ENCODE peak calls at places on chromosomes 16 and 17, in ten cellular contexts. U is fibroblast of the aortic adventitia; C is PC-9; T is CD8-positive, alpha-beta T cell; X is OCI-LY7; P is astrocyte; S is cardiac muscle cell; W is AG04449; M is kidney; F is fibroblast of pulmonary artery. I is an unnamed sample.

GRCh38 chr16:61148930-61149329 is 887.3 kb downstream of the CDH8 start:
- DNase-seq in U (no peak), F (no peak), T (no peak), M (no peak), C (no peak), W (no peak), X (peak; percentile 60), S (no peak), P (no peak), I (no peak)

GRCh38 chr17:61157246-61157887 is 242.3 kb upstream of the TBX2 start:
- DNase-seq in M (no peak), P (peak; percentile 54), U (peak; percentile 22), W (no peak), S (peak; percentile 55), F (peak; percentile 42), X (no peak), T (no peak), C (no peak), I (peak; percentile 37)

GRCh38 chr17:28280826-28281225 is 38.2 kb upstream of the TMEM97 start:
- DNase-seq in C (no peak), X (no peak), F (no peak), S (no peak), U (no peak), T (no peak), M (no peak), P (no peak), W (no peak), I (no peak)

GRCh38 chr16:75035410-75035968 is 36.7 kb downstream of the ZNRF1 start:
- DNase-seq in X (no peak), T (no peak), M (no peak), S (no peak), P (no peak), U (no peak), W (no peak), C (no peak), F (no peak), I (no peak)

GRCh38 chr17:4220655-4221054 is 43.1 kb downstream of the ANKFY1 start:
- DNase-seq in P (no peak), M (no peak), S (peak; percentile 34), X (no peak), F (peak; percentile 44), U (peak; percentile 79), T (no peak), C (no peak), W (no peak), I (peak; percentile 39)

GRCh38 chr16:85367485-85367884 is 245.6 kb upstream of the GSE1 start:
- DNase-seq in M (no peak), S (no peak), P (no peak), F (no peak), X (no peak), C (no peak), T (no peak), U (no peak), W (no peak), I (no peak)

GRCh38 chr17:27529230-27529796 is 73.1 kb downstream of the KSR1 start:
- DNase-seq in C (peak; percentile 48), F (peak; percentile 72), M (no peak), S (peak; percentile 71), P (peak; percentile 53), X (peak; percentile 25), T (no peak), W (no peak), U (peak; percentile 63), I (no peak)

GRCh38 chr16:21638573-21638975 is 13.8 kb downstream of the IGSF6 start:
- DNase-seq in C (no peak), U (peak; percentile 49), M (no peak), W (no peak), X (no peak), S (peak; percentile 42), T (no peak), F (peak; percentile 44), P (peak; percentile 58), I (no peak)

GRCh38 chr17:76736349-76737081 is 616 bp downstream of the SRSF2 start:
- DNase-seq in X (peak; percentile 80), M (peak; percentile 94), C (peak; percentile 56), U (peak; percentile 63), T (peak; percentile 61), S (peak; percentile 80), P (no peak), F (peak; percentile 72), W (no peak), I (no peak)

GRCh38 chr16:15983898-15984297 is 34.5 kb downstream of the ABCC1 start:
- DNase-seq in U (peak; percentile 49), C (no peak), S (no peak), X (no peak), F (peak; percentile 53), M (no peak), W (no peak), T (no peak), P (peak; percentile 66), I (no peak)

GRCh38 chr17:73142763-73143395 is 21.9 kb upstream of the SSTR2 start:
- DNase-seq in X (no peak), S (peak; percentile 57), W (no peak), F (peak; percentile 51), P (peak; percentile 31), M (no peak), U (peak; percentile 13), T (no peak), C (no peak), I (no peak)

GRCh38 chr17:48510761-48511604 is 19.8 kb downstream of the HOXB1 start:
- DNase-seq in W (peak; percentile 29), S (peak; percentile 76), U (peak; percentile 92), T (no peak), X (no peak), P (peak; percentile 31), C (no peak), M (no peak), F (peak; percentile 90), I (peak; percentile 61)

GRCh38 chr17:64378890-64379354 is 11.7 kb downstream of the PECAM1 start:
- DNase-seq in M (peak; percentile 11), F (no peak), U (no peak), X (no peak), T (no peak), P (no peak), W (no peak), C (no peak), S (no peak), I (no peak)

GRCh38 chr16:66382171-66382965 is 15.9 kb downstream of the CDH5 start:
- DNase-seq in W (no peak), F (peak; percentile 88), M (peak; percentile 66), X (no peak), U (peak; percentile 78), P (peak; percentile 96), T (no peak), S (peak; percentile 63), C (peak; percentile 68), I (peak; percentile 29)

GRCh38 chr17:63941751-63942150 is 9.6 kb upstream of the CD79B start:
- DNase-seq in S (no peak), X (no peak), W (no peak), M (no peak), F (no peak), P (no peak), T (no peak), C (no peak), U (no peak), I (no peak)

GRCh38 chr17:18184143-18185007 is 747 bp downstream of the ALKBH5 start:
- DNase-seq in U (peak; percentile 42), F (peak; percentile 33), S (peak; percentile 38), X (peak; percentile 81), M (peak; percentile 87), T (peak; percentile 49), C (peak; percentile 23), P (peak; percentile 35), W (no peak), I (no peak)

DNA sequence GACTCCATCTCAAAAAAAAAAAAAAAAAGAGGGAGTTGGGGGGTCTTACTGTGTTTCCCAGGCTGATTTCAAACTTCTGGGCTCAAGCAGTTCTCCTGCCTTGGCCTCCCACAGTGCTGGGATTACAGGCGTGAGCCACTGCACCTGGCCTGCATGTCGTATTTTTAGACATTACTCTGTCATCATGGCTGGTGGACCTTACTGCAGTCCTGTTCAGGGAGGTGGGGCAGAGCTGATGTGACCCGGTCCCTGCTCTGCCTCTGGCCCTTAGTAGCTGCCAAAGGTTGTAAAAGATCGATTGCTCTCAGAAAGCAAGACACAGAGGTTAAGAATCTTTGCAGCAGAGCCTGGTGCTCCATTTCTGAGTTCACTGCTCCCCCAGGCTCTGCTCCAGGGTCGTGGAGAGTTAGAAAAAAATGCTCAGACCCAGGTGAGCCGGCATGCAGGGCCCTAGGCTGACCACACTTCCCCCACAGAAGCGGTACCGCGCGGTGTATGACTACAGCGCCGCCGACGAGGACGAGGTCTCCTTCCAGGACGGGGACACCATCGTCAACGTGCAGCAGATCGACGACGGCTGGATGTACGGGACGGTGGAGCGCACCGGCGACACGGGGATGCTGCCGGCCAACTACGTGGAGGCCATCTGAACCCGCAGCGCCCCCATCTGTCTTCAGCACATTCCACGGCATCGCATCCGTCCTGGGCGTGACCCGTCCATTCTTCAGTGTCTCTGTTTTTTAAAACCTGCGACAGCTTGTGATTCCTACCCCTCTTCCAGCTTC is 7.1 kb upstream of the LASP1NB start:
- DNase-seq in T (no peak), C (no peak), W (no peak), U (no peak), S (no peak), P (no peak), M (peak; percentile 63), F (no peak), X (no peak), I (no peak)
- TF ChIP-seq CTCF in T (no peak), C (no peak), W (no peak), U (no peak), S (no peak), P (no peak), M (no peak), F (no peak), X (peak; percentile 31), I (no peak)

GRCh38 chr16:76190480-76190879 is 86.7 kb upstream of the CNTNAP4 start:
- DNase-seq in P (no peak), S (no peak), X (no peak), M (no peak), F (no peak), U (no peak), T (no peak), C (no peak), W (no peak), I (no peak)
- H3K4me3 ChIP-seq in P (no peak overlapping the region), S (no peak overlapping the region), X (no peak overlapping the region), M (no peak overlapping the region), F (no peak overlapping the region), U (no peak overlapping the region), T (no peak overlapping the region), C (no peak overlapping the region), W (no peak overlapping the region), I (no peak overlapping the region)

GRCh38 chr17:14301279-14301760 is 439 bp downstream of the HS3ST3B1 start:
- DNase-seq in P (no peak), X (peak; percentile 47), S (no peak), U (no peak), T (peak; percentile 34), C (no peak), F (no peak), W (no peak), M (peak; percentile 79), I (no peak)
- TF ChIP-seq CTCF in P (no peak), X (peak; percentile 46), S (no peak), U (no peak), T (no peak), C (no peak), F (no peak), W (no peak), M (peak; percentile 10), I (no peak)

DNA sequence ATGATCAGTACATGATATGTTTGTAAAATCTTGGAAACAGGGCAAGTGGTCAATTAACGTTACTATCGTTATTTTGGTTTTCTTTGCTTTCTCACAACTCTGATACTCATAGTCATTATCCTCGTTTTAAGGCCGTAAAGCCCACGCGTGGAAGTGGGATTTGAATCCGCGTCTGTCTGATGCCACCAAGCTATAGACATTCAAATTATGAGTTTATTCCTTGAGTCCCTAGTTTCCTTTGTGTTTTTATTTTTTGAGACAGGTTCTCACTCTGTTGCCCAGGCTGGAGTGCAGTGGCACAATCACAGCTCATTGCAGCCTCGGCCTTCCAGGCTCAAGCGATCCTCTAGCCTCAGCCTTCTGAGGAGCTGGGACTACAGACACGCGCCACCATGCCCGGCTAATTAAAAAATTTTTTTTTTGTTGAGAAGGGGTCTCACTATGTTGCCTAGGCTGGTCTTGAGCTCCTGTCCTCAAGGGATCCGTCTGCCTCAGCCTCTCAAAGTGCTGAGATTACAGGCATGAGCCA is 1.0 kb downstream of the DCTN5 start:
- DNase-seq in S (no peak), T (no peak), M (no peak), P (no peak), C (no peak), U (peak; percentile 4), F (no peak), X (no peak), W (no peak), I (no peak)
- H3K4me3 ChIP-seq in S (peak overlapping the region; percentile 69), T (peak overlapping the region; percentile 99), M (peak overlapping the region; percentile 99), P (peak overlapping the region; percentile 97), C (peak overlapping the region; percentile 87), U (peak overlapping the region; percentile 100), F (peak overlapping the region; percentile 88), X (peak overlapping the region; percentile 91), W (peak overlapping the region; percentile 99), I (peak overlapping the region; percentile 99)

I was measured in AG09309.